ENCODE peak calls at places on chromosomes 2 and 18, in six cellular contexts. R, O, A, D, N and Q are unnamed samples.

GRCh38 chr18:10351221-10351795 is 103.1 kb upstream of the APCDD1 start:
- DNase-seq in R (no peak), O (no peak), A (peak; percentile 29), D (no peak), N (peak; percentile 57), Q (no peak)

GRCh38 chr2:65116645-65117044 is 13.3 kb downstream of the RAB1A start:
- DNase-seq in R (no peak), O (no peak), A (no peak), D (no peak), N (no peak), Q (no peak)

GRCh38 chr18:80233201-80233835 is 14.0 kb downstream of the PARD6G start:
- DNase-seq in R (no peak), O (no peak), A (no peak), D (no peak), N (no peak), Q (no peak)

GRCh38 chr2:169077674-169078240 is 8.4 kb downstream of the DHRS9 start:
- DNase-seq in R (no peak), O (no peak), A (no peak), D (no peak), N (no peak), Q (no peak)

GRCh38 chr2:47230418-47230817 is 75.3 kb upstream of the STPG4 start:
- DNase-seq in R (no peak), O (no peak), A (peak; percentile 67), D (no peak), N (no peak), Q (no peak)

GRCh38 chr18:22790545-22791415 is 142.3 kb upstream of the RBBP8 start:
- DNase-seq in R (no peak), O (no peak), A (no peak), D (no peak), N (no peak), Q (no peak)

GRCh38 chr2:199602271-199602895 is 144.6 kb upstream of the SATB2 start:
- DNase-seq in R (no peak), O (peak; percentile 2), A (no peak), D (no peak), N (no peak), Q (no peak)

GRCh38 chr2:126527836-126528490 is 128.0 kb upstream of the GYPC start:
- DNase-seq in R (peak; percentile 58), O (peak; percentile 3), A (peak; percentile 1), D (no peak), N (peak; percentile 4), Q (peak; percentile 18)

GRCh38 chr2:232549655-232550350 is 554 bp downstream of the TIGD1 start:
- DNase-seq in R (no peak), O (no peak), A (no peak), D (no peak), N (no peak), Q (no peak)

GRCh38 chr2:61978522-61978921 is 73.0 kb downstream of the COMMD1 start:
- DNase-seq in R (no peak), O (no peak), A (no peak), D (no peak), N (no peak), Q (peak; percentile 22)

GRCh38 chr2:8514274-8514662 is 167.6 kb upstream of the ID2 start:
- DNase-seq in R (no peak), O (no peak), A (no peak), D (no peak), N (no peak), Q (no peak)
- H3K4me3 ChIP-seq in R (no peak overlapping the region), O (no peak overlapping the region), A (no peak overlapping the region), D (no peak overlapping the region), N (no peak overlapping the region), Q (no peak overlapping the region)

DNA sequence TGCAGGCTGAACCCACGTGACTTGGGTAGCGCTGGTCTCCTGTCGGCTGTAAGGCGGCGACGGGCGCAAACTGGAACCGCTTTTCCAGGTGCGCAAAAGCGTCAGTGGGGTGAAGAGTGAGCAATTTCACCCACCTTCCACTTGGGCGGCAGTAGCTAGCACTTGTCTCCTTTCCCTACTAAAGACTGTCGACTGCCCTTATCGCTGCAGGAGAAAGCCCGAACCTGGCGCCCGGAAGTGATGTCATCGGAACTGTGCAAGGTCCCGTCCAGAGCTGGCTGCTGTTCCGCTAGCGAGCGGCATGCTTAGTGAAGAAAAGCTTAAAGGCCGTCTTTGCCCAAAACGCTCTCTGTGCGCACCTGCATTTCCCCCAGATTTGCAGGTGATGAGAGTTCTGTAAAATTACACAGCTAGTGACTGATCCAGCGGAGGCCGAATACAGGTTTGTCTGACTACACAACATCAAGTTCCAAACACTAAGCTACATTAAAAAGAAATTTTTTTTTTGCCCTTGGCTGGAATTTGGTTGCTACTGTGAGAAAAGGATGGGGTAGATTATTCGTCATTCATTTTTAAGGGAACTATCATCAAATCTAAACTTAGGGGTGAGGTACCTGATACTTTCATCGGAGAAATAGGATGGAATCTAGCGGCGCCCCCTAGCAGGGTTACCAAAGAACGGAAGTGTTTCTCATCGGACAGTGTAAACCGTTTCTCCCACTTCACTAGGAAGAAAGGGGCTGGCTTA is at the start of gene OSGEPL1:
- DNase-seq in R (peak; percentile 91), O (peak; percentile 96), A (peak; percentile 88), D (peak; percentile 77), N (peak; percentile 83), Q (peak; percentile 95)
- TF ChIP-seq CTCF in R (peak; percentile 76), O (peak; percentile 59), A (peak; percentile 61), D (peak; percentile 68), N (peak; percentile 65), Q (peak; percentile 58)

GRCh38 chr2:5673861-5674240 is 18.3 kb upstream of the SOX11 start:
- DNase-seq in R (peak; percentile 29), O (no peak), A (peak; percentile 49), D (no peak), N (no peak), Q (no peak)
- H3K4me3 ChIP-seq in R (peak overlapping the region; percentile 48), O (no peak overlapping the region), A (peak overlapping the region; percentile 56), D (peak overlapping the region; percentile 37), N (no peak overlapping the region), Q (no peak overlapping the region)

DNA sequence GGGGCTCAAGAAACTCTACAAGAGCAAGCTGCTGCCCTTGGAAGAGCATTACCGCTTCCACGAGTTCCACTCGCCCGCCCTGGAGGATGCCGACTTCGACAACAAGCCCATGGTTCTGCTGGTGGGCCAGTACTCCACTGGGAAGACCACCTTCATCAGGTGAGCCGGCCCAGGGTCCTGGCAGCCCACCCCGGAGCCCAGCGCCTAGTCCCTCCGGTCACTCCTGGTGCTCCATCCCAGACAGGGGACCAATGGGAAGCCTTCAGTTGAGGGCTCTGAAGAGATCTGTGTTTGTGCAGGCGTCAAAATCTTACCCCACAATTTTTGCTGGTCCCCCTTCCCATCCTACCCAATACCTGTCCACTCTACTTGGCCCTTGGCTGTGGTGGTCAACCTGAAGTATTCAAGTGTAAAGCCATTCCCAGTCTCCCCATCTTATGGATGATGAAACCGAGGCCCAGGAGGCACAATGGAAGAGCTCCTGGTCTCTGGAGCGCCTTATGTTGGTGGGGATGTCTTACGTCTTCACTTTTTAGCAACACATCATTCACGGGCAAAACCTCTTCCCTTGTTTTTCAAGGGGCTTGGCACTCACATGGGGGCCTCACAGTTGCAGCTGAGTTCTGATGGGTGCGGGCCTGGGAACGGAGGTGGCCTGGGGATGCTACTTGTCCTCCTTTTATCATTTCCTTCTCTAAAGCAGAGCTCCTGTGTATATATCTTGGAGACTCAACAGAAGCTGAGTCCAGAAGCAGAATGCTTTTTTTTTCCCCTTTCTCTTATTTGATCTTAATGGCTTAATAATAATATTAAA is 945 bp downstream of the EHD3 start:
- DNase-seq in R (no peak), O (no peak), A (no peak), D (no peak), N (no peak), Q (no peak)
- TF ChIP-seq CTCF in R (no peak), O (no peak), A (no peak), D (no peak), N (no peak), Q (no peak)

GRCh38 chr2:208594642-208595385 is 188.2 kb downstream of the PTH2R start:
- DNase-seq in R (no peak), O (no peak), A (no peak), D (no peak), N (no peak), Q (no peak)
- H3K4me3 ChIP-seq in R (no peak overlapping the region), O (no peak overlapping the region), A (no peak overlapping the region), D (no peak overlapping the region), N (no peak overlapping the region), Q (no peak overlapping the region)

DNA sequence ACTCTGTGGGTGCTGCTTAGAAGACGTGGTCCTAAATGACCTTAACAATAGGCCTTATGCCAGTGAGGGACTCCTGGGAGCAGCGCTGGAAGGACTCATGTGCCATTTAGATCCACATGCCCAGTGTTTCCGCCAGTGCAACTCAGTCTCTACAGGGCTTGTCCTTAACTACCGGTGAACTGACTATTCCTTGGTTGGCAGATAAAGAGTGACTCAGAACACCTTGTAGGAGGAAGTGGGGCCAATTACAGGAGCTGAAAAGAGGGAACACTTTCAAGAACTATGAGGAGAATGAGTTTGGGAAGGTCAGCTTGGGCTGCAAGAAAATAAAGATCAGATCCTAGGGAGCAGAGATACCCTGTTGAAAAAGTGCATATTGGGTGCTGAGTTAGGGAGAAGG is 1.8 kb upstream of the CDK5R2 start:
- DNase-seq in R (no peak), O (no peak), A (no peak), D (no peak), N (no peak), Q (no peak)
- TF ChIP-seq CTCF in R (no peak), O (no peak), A (no peak), D (no peak), N (no peak), Q (no peak)

DNA sequence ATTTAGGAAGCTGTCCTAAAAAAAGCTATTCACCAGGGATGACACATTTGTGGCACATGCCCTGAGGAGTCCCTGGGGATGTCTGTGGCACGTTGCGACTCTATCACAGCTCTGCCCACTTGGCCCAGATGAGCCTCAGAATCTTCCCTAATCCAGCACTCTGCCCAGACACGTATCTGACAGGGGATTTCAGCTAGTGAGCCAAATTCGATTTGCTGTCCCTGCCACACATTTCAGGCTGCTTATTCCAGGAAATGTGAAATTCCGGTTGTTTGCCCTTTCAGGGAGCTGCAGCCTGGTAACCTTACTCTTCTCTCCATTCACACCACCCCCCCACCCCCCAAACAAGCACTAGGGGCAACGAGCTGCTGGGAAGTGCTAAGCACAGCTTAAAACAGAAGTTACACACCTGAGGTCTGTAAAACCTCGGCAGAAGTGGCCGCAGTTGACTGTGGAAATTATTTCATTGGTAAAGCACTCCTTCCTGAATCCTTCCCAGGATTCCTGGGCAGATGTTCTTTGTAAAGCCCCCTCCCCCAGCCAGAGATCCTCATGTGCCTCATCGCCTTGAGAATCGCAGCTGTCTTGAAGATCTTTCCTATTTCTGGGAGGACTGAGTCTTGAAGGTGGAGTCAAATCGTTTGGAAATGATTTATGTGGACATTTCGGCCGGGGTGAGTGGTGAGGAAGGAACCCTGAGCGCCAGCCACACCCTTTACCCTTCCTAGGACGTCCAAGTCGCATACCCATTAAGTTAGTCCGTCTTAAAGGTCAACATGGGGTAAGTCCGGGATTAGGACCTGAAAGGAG is 85.1 kb upstream of the ZCCHC2 start:
- DNase-seq in R (no peak), O (peak; percentile 85), A (no peak), D (no peak), N (peak; percentile 21), Q (no peak)
- H3K4me3 ChIP-seq in R (no peak overlapping the region), O (no peak overlapping the region), A (no peak overlapping the region), D (no peak overlapping the region), N (no peak overlapping the region), Q (no peak overlapping the region)

DNA sequence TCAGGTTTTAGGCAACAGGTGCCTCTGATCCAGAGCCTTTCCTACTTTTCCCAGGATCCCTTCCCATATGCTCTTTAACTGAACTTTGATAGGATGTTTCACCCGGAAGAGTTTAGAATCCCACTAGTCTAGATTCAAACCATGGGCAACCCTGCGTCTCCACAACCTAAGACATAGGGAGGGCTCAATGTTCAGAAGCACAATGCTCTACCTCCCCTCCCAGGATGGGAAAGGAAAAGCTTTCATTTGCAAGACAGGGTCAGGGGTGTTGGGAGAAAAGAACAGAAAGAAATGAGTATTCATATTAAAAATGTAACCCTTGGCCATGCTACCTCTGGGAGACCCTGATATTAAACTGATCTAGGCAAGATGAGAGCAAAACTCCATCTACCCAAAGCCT is 230.4 kb downstream of the MREG start:
- DNase-seq in R (no peak), O (no peak), A (no peak), D (no peak), N (no peak), Q (no peak)
- TF ChIP-seq CTCF in R (no peak), O (no peak), A (no peak), D (no peak), N (no peak), Q (no peak)